ENCODE peak calls at places on chromosome 16, in four cellular contexts. S is G401, Y is NCI-H1436, W is WTC11. T is an unnamed sample.

GRCh38 chr16:4218202-4218601 is 23.7 kb downstream of the SRL start:
- DNase-seq in S (no peak), Y (no peak), W (no peak), T (no peak)

GRCh38 chr16:83040174-83040573 is 413.4 kb downstream of the CDH13 start:
- DNase-seq in S (no peak), Y (no peak), W (no peak), T (no peak)

GRCh38 chr16:80594756-80595155 is 54.0 kb downstream of the DYNLRB2 start:
- DNase-seq in S (no peak), Y (no peak), W (no peak), T (no peak)

GRCh38 chr16:30829130-30830071 is 42.4 kb upstream of the ZNF629 start:
- DNase-seq in S (no peak), Y (no peak), W (no peak), T (no peak)

GRCh38 chr16:58509256-58510096 is 5.8 kb upstream of the SETD6 start:
- DNase-seq in S (no peak), Y (no peak), W (no peak), T (no peak)

GRCh38 chr16:474420-475122 is 49.1 kb downstream of the RAB11FIP3 start:
- DNase-seq in S (peak), Y (no peak), W (no peak), T (no peak)

GRCh38 chr16:52372313-52372712 is 174.6 kb downstream of the TOX3 start:
- DNase-seq in S (no peak), Y (no peak), W (no peak), T (no peak)

GRCh38 chr16:1812732-1813163 is 13.9 kb downstream of the HAGH start:
- DNase-seq in S (peak), Y (no peak), W (peak), T (peak)

GRCh38 chr16:53629151-53629550 is 74.5 kb downstream of the RPGRIP1L start:
- DNase-seq in S (no peak), Y (peak), W (no peak), T (no peak)

T was measured in effector CD8-positive, alpha-beta T cell.